ENCODE peak calls at places on chromosomes 11 and 22, in four cellular contexts. One of them, this sample, is unnamed.

GRCh38 chr11:115284766-115285165 is 219.4 kb downstream of the CADM1 start:
- DNase-seq in prostate gland: no peak
- DNase-seq in ovary: no peak
- DNase-seq in GM12878: no peak
- DNase-seq in this sample: no peak

GRCh38 chr22:33600595-33600994 is 319.7 kb downstream of the LARGE1 start:
- DNase-seq in prostate gland: no peak
- DNase-seq in ovary: no peak
- DNase-seq in GM12878: no peak
- DNase-seq in this sample: no peak

GRCh38 chr22:50470491-50470890 is 4.3 kb downstream of the SBF1 start:
- DNase-seq in prostate gland: no peak
- DNase-seq in ovary: no peak
- DNase-seq in GM12878: no peak
- DNase-seq in this sample: no peak

GRCh38 chr11:94588366-94588952 is 21.3 kb downstream of the PIWIL4 start:
- DNase-seq in prostate gland: no peak
- DNase-seq in ovary: no peak
- DNase-seq in GM12878: no peak
- DNase-seq in this sample: no peak

GRCh38 chr22:17870408-17870807 is 96.1 kb upstream of the BID start:
- DNase-seq in prostate gland: no peak
- DNase-seq in ovary: no peak
- DNase-seq in GM12878: no peak
- DNase-seq in this sample: no peak

GRCh38 chr11:128905345-128906184 is 14.4 kb downstream of the KCNJ5 start:
- DNase-seq in prostate gland: peak; percentile 30
- DNase-seq in ovary: no peak
- DNase-seq in GM12878: no peak
- DNase-seq in this sample: peak; percentile 58

GRCh38 chr11:103800406-103801114 is 235.9 kb upstream of the DDI1 start:
- DNase-seq in prostate gland: no peak
- DNase-seq in ovary: no peak
- DNase-seq in GM12878: no peak
- DNase-seq in this sample: no peak

GRCh38 chr11:31412946-31413345 is 43.3 kb downstream of the DNAJC24 start:
- DNase-seq in prostate gland: no peak
- DNase-seq in ovary: no peak
- DNase-seq in GM12878: no peak
- DNase-seq in this sample: no peak

GRCh38 chr11:134367781-134368180 is 36.0 kb downstream of the GLB1L2 start:
- DNase-seq in prostate gland: no peak
- DNase-seq in ovary: no peak
- DNase-seq in GM12878: no peak
- DNase-seq in this sample: no peak

GRCh38 chr11:15651033-15651432 is 536.3 kb downstream of the INSC start:
- DNase-seq in prostate gland: no peak
- DNase-seq in ovary: no peak
- DNase-seq in GM12878: no peak
- DNase-seq in this sample: no peak

GRCh38 chr11:128963744-128964340 is 21.2 kb upstream of the TP53AIP1 start:
- DNase-seq in prostate gland: no peak
- DNase-seq in ovary: no peak
- DNase-seq in GM12878: no peak
- DNase-seq in this sample: no peak

GRCh38 chr11:74371269-74372039 is 26.8 kb downstream of the PGM2L1 start:
- DNase-seq in prostate gland: no peak
- DNase-seq in ovary: no peak
- DNase-seq in GM12878: no peak
- DNase-seq in this sample: no peak

GRCh38 chr11:65352783-65353182 is 1.8 kb upstream of the TIGD3 start:
- DNase-seq in prostate gland: no peak
- DNase-seq in ovary: no peak
- DNase-seq in GM12878: no peak
- DNase-seq in this sample: no peak

GRCh38 chr11:78651923-78652602 is 77.4 kb upstream of the NARS2 start:
- DNase-seq in prostate gland: no peak
- DNase-seq in ovary: no peak
- DNase-seq in GM12878: no peak
- DNase-seq in this sample: peak; percentile 25

GRCh38 chr11:47773882-47774281 is 6.7 kb upstream of the FNBP4 start:
- DNase-seq in prostate gland: no peak
- DNase-seq in ovary: no peak
- DNase-seq in GM12878: no peak
- DNase-seq in this sample: no peak

GRCh38 chr11:40125054-40125453 is 1334.4 kb downstream of the LRRC4C start:
- DNase-seq in prostate gland: no peak
- DNase-seq in ovary: no peak
- DNase-seq in GM12878: no peak
- DNase-seq in this sample: no peak

GRCh38 chr11:110565344-110565684 is 135.6 kb downstream of the FDX1 start:
- DNase-seq in prostate gland: no peak
- DNase-seq in ovary: no peak
- DNase-seq in GM12878: no peak
- DNase-seq in this sample: no peak

GRCh38 chr11:16923987-16924386 is 90.2 kb downstream of the PLEKHA7 start:
- DNase-seq in prostate gland: no peak
- DNase-seq in ovary: no peak
- DNase-seq in GM12878: no peak
- DNase-seq in this sample: no peak

GRCh38 chr11:7436657-7437056 is 48.6 kb upstream of the OLFML1 start:
- DNase-seq in prostate gland: no peak
- DNase-seq in ovary: no peak
- DNase-seq in GM12878: no peak
- DNase-seq in this sample: no peak

GRCh38 chr11:132685174-132685611 is 847.1 kb downstream of the OPCML start:
- DNase-seq in prostate gland: no peak
- DNase-seq in ovary: no peak
- DNase-seq in GM12878: no peak
- DNase-seq in this sample: no peak

GRCh38 chr22:27684856-27685255 is 116.7 kb downstream of the MN1 start:
- DNase-seq in prostate gland: no peak
- DNase-seq in ovary: no peak
- DNase-seq in GM12878: no peak
- DNase-seq in this sample: no peak

GRCh38 chr22:27680636-27681035 is 120.9 kb downstream of the MN1 start:
- DNase-seq in prostate gland: no peak
- DNase-seq in ovary: no peak
- DNase-seq in GM12878: no peak
- DNase-seq in this sample: no peak

GRCh38 chr22:27679722-27680488 is 121.7 kb downstream of the MN1 start:
- DNase-seq in prostate gland: no peak
- DNase-seq in ovary: no peak
- DNase-seq in GM12878: no peak
- DNase-seq in this sample: no peak

GRCh38 chr22:27681037-27681436 is 120.5 kb downstream of the MN1 start:
- DNase-seq in prostate gland: no peak
- DNase-seq in ovary: no peak
- DNase-seq in GM12878: no peak
- DNase-seq in this sample: no peak

GRCh38 chr22:27682438-27682837 is 119.1 kb downstream of the MN1 start:
- DNase-seq in prostate gland: no peak
- DNase-seq in ovary: no peak
- DNase-seq in GM12878: no peak
- DNase-seq in this sample: no peak
- TF ChIP-seq CTCF in prostate gland: no peak
- TF ChIP-seq CTCF in ovary: no peak
- TF ChIP-seq CTCF in GM12878: no peak
- TF ChIP-seq CTCF in this sample: no peak

DNA sequence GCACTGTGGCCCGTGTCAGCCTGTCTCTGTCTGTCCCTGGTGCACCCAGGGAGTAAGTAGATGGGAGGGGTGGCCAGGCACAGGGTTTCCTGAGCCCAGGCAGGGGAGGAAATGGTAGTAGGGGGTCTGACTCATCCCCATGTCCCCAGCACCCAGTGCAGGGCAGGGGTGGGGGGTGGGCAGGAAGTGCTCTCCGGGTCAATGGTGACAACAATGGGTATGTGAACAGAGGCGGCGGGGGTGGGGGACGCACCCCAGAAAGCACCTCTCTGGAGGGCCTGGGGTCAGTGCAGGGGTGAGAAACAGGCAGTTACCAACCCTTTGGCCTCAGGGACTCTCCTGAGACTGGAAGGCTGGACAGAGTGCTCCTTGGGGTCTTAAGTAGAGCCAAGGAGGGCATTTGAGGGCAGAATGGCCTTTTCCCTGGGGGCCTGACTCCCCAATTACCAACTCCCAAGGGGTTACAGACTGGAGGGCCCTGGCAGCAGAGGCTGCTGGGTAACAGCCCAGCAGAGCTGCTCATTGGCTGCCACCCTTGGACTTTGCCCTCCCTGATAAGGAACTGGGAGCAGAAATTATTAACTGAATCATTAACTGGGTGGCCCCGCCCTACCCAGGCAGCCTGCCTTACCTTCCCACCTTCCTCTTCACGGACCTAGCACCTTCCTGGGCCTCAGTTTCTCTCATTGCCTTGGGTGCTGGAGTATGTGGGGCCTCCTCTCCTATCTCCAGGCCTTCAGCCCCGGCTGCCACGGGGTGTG is 4.2 kb downstream of the MYRF start:
- DNase-seq in prostate gland: no peak
- DNase-seq in ovary: no peak
- DNase-seq in GM12878: peak; percentile 73
- DNase-seq in this sample: no peak
- H3K27ac ChIP-seq in prostate gland: no peak overlapping the region
- H3K27ac ChIP-seq in ovary: no peak overlapping the region
- H3K27ac ChIP-seq in GM12878: no peak overlapping the region
- H3K27ac ChIP-seq in this sample: no peak overlapping the region

DNA sequence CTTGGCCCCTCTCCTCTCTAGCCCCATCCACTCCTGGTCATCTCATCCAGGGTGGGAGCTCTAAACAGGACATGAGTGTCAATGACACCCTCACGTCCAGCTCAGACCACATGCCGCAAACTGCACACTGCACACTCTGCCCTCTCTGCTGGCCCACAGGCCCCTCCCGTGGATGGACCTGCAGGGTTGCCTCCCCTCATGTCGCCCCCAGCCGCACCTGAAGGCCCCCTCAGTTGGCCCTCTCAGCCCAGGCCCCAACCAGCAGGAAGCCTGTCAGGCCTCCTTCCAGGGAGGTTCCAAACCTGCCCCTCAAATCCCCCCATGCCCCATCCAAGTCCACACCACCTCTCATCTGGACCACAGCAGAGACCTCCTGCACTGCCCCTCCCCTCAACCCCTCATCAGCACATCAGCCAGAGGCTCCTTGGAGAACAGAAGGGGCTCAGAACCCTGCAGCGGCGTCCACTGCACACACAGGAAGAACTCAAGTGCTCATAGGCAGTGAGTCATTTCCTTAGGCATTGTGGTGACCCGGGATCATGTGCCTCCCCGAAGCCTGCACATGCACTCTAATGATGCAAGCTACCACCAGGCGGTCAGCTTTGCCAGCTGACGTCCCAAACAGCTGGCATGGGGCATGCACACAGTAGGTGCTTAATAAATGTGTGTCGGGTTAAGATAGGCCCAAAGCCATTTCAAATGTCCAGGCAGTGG is 12.9 kb upstream of the CDKN1C start:
- DNase-seq in prostate gland: no peak
- DNase-seq in ovary: no peak
- DNase-seq in GM12878: no peak
- DNase-seq in this sample: peak; percentile 79
- H3K4me1 ChIP-seq in prostate gland: peaks cover 14% of the 10 kb centered on the region
- H3K4me1 ChIP-seq in ovary: peaks cover 8% of the 10 kb centered on the region
- H3K4me1 ChIP-seq in GM12878: peaks cover 18% of the 10 kb centered on the region
- H3K4me1 ChIP-seq in this sample: no peaks in the 10 kb centered on the region

GRCh38 chr11:121426476-121427454 is 25.3 kb upstream of the SORL1 start:
- DNase-seq in prostate gland: no peak
- DNase-seq in ovary: peak; percentile 51
- DNase-seq in GM12878: no peak
- DNase-seq in this sample: no peak
- TF ChIP-seq CTCF in prostate gland: peak; percentile 36
- TF ChIP-seq CTCF in ovary: no peak
- TF ChIP-seq CTCF in GM12878: peak; percentile 21
- TF ChIP-seq CTCF in this sample: no peak

GRCh38 chr11:10639350-10639749 is 54.2 kb downstream of the IRAG1 start:
- DNase-seq in prostate gland: no peak
- DNase-seq in ovary: no peak
- DNase-seq in GM12878: no peak
- DNase-seq in this sample: no peak

GRCh38 chr11:10640308-10640707 is 53.2 kb downstream of the IRAG1 start:
- DNase-seq in prostate gland: no peak
- DNase-seq in ovary: no peak
- DNase-seq in GM12878: no peak
- DNase-seq in this sample: no peak

GRCh38 chr11:10638285-10638684 is 55.3 kb downstream of the IRAG1 start:
- DNase-seq in prostate gland: no peak
- DNase-seq in ovary: no peak
- DNase-seq in GM12878: no peak
- DNase-seq in this sample: no peak

GRCh38 chr11:10634407-10634806 is 59.1 kb downstream of the IRAG1 start:
- DNase-seq in prostate gland: no peak
- DNase-seq in ovary: no peak
- DNase-seq in GM12878: no peak
- DNase-seq in this sample: no peak

DNA sequence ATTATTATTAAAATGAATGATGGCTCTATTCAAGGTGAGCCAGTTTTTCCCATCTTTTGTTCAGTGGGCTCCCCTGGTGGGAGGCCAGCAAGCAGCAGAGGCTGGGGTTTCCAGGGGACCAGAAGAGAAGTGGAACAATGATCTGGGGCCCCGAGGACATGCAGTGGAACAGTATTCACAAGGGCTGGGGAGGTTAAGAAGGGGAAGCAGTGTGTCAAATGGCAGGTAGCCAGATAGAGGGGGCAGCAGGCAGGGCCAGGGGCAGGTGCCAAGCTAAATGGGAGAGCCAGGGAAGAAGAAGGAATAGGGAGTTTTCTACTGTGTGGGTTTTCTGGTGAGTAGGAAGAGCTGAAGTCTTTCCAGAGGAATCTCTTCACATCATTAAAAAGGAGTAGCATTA is 55.9 kb downstream of the IRAG1 start:
- DNase-seq in prostate gland: no peak
- DNase-seq in ovary: no peak
- DNase-seq in GM12878: no peak
- DNase-seq in this sample: no peak
- H3K27ac ChIP-seq in prostate gland: no peak overlapping the region
- H3K27ac ChIP-seq in ovary: no peak overlapping the region
- H3K27ac ChIP-seq in GM12878: no peak overlapping the region
- H3K27ac ChIP-seq in this sample: no peak overlapping the region

This sample was measured in lung.